ENCODE peak calls at places on chromosome 18, in seven cellular contexts. J, Y, G, K, A, Z and S are unnamed samples.

GRCh38 chr18:7548226-7548625 is 18.9 kb upstream of the PTPRM start:
- DNase-seq in Y (no peak), A (no peak), J (no peak), Z (no peak), G (no peak), K (no peak), S (no peak)

GRCh38 chr18:71028285-71028762 is 739.5 kb downstream of the SOCS6 start:
- DNase-seq in J (no peak), Y (peak; percentile 45), K (no peak), Z (no peak), G (no peak), A (no peak), S (no peak)

GRCh38 chr18:62838475-62839098 is 123.2 kb downstream of the PHLPP1 start:
- DNase-seq in J (no peak), K (no peak), Y (no peak), A (no peak), Z (no peak), G (no peak), S (no peak)

GRCh38 chr18:9095297-9096012 is 7.0 kb upstream of the NDUFV2 start:
- DNase-seq in A (no peak), J (peak; percentile 15), G (no peak), K (peak; percentile 66), Y (no peak), Z (no peak), S (peak; percentile 61)

GRCh38 chr18:79947054-79947755 is 4.2 kb downstream of the SLC66A2 start:
- DNase-seq in A (peak; percentile 37), Z (no peak), J (no peak), K (peak; percentile 11), Y (peak; percentile 24), G (peak; percentile 72), S (peak; percentile 43)

GRCh38 chr18:10074122-10074521 is 160.3 kb downstream of the VAPA start:
- DNase-seq in Y (no peak), J (no peak), Z (no peak), K (no peak), G (peak; percentile 29), A (no peak), S (no peak)

GRCh38 chr18:57223160-57223870 is 76.4 kb downstream of the BOD1L2 start:
- DNase-seq in Y (no peak), Z (no peak), A (no peak), G (peak; percentile 9), K (no peak), J (no peak), S (no peak)

GRCh38 chr18:10067670-10068659 is 154.1 kb downstream of the VAPA start:
- DNase-seq in K (no peak), Z (no peak), Y (no peak), G (no peak), A (no peak), J (no peak), S (no peak)

GRCh38 chr18:54086046-54086802 is 138.2 kb downstream of the MBD2 start:
- DNase-seq in G (no peak), J (no peak), K (no peak), Y (no peak), A (no peak), Z (no peak), S (no peak)

GRCh38 chr18:22432672-22433137 is 15.0 kb upstream of the CTAGE1 start:
- DNase-seq in A (peak; percentile 58), G (peak; percentile 86), Y (no peak), J (no peak), Z (no peak), K (peak; percentile 94), S (peak; percentile 98)

GRCh38 chr18:33116376-33116775 is 324.1 kb downstream of the CCDC178 start:
- DNase-seq in G (no peak), Z (peak; percentile 86), Y (no peak), K (peak; percentile 15), J (no peak), A (no peak), S (no peak)

GRCh38 chr18:32042337-32042736 is 23.7 kb downstream of the RNF125 start:
- DNase-seq in J (no peak), K (no peak), G (no peak), A (no peak), Z (no peak), Y (no peak), S (no peak)

GRCh38 chr18:23250893-23251656 is 115.8 kb downstream of the CABLES1 start:
- DNase-seq in A (no peak), Z (no peak), Y (no peak), K (peak; percentile 68), G (peak; percentile 53), J (no peak), S (peak; percentile 78)

GRCh38 chr18:46428368-46428767 is 228.7 kb downstream of the LOXHD1 start:
- DNase-seq in K (no peak), G (no peak), Y (no peak), A (no peak), J (no peak), Z (no peak), S (no peak)

GRCh38 chr18:9449580-9449979 is 25.7 kb upstream of the RALBP1 start:
- DNase-seq in Y (no peak), G (peak; percentile 59), J (no peak), A (peak; percentile 10), K (peak; percentile 43), Z (no peak), S (no peak)

GRCh38 chr18:22539045-22539444 is 121.3 kb upstream of the CTAGE1 start:
- DNase-seq in J (no peak), K (no peak), A (no peak), Z (no peak), G (peak; percentile 35), Y (no peak), S (no peak)

GRCh38 chr18:3688682-3689081 is 238.7 kb downstream of the TGIF1 start:
- DNase-seq in J (no peak), G (peak; percentile 98), A (peak; percentile 89), Z (no peak), Y (peak; percentile 43), K (peak; percentile 87), S (peak; percentile 96)

GRCh38 chr18:43279015-43279758 is 1.9 kb upstream of the SYT4 start:
- DNase-seq in Y (peak; percentile 59), K (peak; percentile 29), G (peak; percentile 0), J (no peak), Z (peak; percentile 94), A (no peak), S (no peak)

GRCh38 chr18:23227729-23228075 is 92.4 kb downstream of the CABLES1 start:
- DNase-seq in Y (no peak), Z (peak; percentile 27), J (no peak), G (no peak), A (no peak), K (no peak), S (no peak)

GRCh38 chr18:2880473-2880872 is 33.7 kb downstream of the EMILIN2 start:
- DNase-seq in Y (no peak), A (no peak), Z (no peak), K (no peak), J (no peak), G (no peak), S (no peak)

GRCh38 chr18:9507565-9508088 is 32.3 kb downstream of the RALBP1 start:
- DNase-seq in K (no peak), A (no peak), G (no peak), J (no peak), Y (no peak), Z (no peak), S (no peak)